ENCODE peak calls at places on chromosome 5, in five cellular contexts. T is endothelial cell, U is GM13977, Y is coronary artery, N is heart left ventricle. I is an unnamed sample.

GRCh38 chr5:148387325-148387724 is 3.6 kb downstream of the FBXO38 start:
- DNase-seq in T (no peak), U (no peak), Y (no peak), N (no peak), I (no peak)

GRCh38 chr5:151534345-151534744 is 56.8 kb downstream of the FAT2 start:
- DNase-seq in T (no peak), U (no peak), Y (peak), N (no peak), I (peak)

GRCh38 chr5:87121315-87122170 is 146.1 kb upstream of the RASA1 start:
- DNase-seq in T (no peak), U (peak), Y (no peak), N (no peak), I (no peak)

GRCh38 chr5:8843766-8844165 is 702.1 kb downstream of the SEMA5A start:
- DNase-seq in T (no peak), U (no peak), Y (no peak), N (no peak), I (no peak)

GRCh38 chr5:95836544-95836943 is 14.0 kb upstream of the GLRX start:
- DNase-seq in T (no peak), U (no peak), Y (no peak), N (no peak), I (no peak)

GRCh38 chr5:91059409-91059808 is 323.7 kb downstream of the ARRDC3 start:
- DNase-seq in T (no peak), U (peak), Y (no peak), N (no peak), I (no peak)

GRCh38 chr5:109304323-109304722 is 105.5 kb downstream of the PJA2 start:
- DNase-seq in T (no peak), U (no peak), Y (no peak), N (no peak), I (no peak)

GRCh38 chr5:2740051-2740848 is 11.2 kb downstream of the IRX2 start:
- DNase-seq in T (peak), U (no peak), Y (peak), N (no peak), I (peak)

GRCh38 chr5:138565100-138565821 is 9.9 kb downstream of the HSPA9 start:
- DNase-seq in T (no peak), U (no peak), Y (no peak), N (no peak), I (no peak)

DNA sequence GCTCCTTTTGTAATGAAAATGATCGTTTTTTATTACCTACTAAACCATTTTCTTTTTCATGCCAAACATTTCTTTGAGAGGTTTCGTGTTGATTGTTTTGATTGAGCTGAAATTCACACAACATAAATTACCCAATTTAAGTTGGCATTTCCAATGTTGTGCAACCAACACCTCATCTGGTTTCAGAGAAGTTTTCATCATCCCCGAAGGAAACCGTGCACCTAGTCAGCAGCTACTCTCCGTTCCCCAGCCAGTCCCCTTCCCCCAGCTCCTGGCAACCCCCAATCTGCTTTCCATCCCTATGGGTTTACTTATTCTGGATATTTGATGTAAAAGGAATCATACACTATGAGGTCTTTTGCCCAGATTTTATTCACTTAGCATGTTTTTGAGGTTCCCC is 123.6 kb downstream of the ADCY2 start:
- DNase-seq in T (no peak), U (no peak), Y (no peak), N (no peak), I (no peak)
- TF ChIP-seq CTCF in T (no peak), U (no peak), Y (no peak), N (no peak), I (no peak)

GRCh38 chr5:139684881-139685749 is 37.0 kb downstream of the CXXC5 start:
- DNase-seq in T (no peak), U (no peak), Y (no peak), N (peak), I (peak)
- TF ChIP-seq CTCF in T (peak), U (no peak), Y (no peak), N (peak), I (peak)

GRCh38 chr5:140072812-140073211 is 29.7 kb upstream of the NRG2 start:
- DNase-seq in T (no peak), U (no peak), Y (no peak), N (no peak), I (no peak)

GRCh38 chr5:140076142-140076541 is 33.0 kb upstream of the NRG2 start:
- DNase-seq in T (no peak), U (no peak), Y (no peak), N (no peak), I (no peak)

GRCh38 chr5:140073296-140073695 is 30.2 kb upstream of the NRG2 start:
- DNase-seq in T (no peak), U (peak), Y (no peak), N (no peak), I (no peak)

GRCh38 chr5:140076788-140077187 is 33.7 kb upstream of the NRG2 start:
- DNase-seq in T (no peak), U (no peak), Y (no peak), N (no peak), I (no peak)

GRCh38 chr5:140075371-140075770 is 32.3 kb upstream of the NRG2 start:
- DNase-seq in T (no peak), U (peak), Y (no peak), N (no peak), I (no peak)
- TF ChIP-seq CTCF in T (no peak), U (peak), Y (no peak), N (peak), I (peak)

DNA sequence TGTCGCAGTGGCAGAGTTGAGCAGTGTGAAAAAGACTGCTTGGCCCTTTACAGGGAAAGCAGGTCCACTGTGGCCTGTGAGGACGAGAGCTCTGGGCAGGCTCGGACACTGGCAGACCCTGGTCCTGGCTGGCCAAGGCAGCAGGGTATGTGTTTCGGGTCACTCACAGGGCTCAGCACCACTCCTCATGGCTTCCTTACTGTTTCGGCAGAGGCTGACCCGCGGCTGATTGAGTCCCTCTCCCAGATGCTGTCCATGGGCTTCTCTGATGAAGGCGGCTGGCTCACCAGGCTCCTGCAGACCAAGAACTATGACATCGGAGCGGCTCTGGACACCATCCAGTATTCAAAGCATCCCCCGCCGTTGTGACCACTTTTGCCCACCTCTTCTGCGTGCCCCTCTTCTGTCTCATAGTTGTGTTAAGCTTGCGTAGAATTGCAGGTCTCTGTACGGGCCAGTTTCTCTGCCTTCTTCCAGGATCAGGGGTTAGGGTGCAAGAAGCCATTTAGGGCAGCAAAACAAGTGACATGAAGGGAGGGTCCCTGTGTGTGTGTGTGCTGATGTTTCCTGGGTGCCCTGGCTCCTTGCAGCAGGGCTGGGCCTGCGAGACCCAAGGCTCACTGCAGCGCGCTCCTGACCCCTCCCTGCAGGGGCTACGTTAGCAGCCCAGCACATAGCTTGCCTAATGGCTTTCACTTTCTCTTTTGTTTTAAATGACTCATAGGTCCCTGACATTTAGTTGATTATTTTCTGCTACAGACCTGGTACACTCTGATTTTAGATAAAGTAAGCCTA is 15.7 kb downstream of the SQSTM1 start:
- DNase-seq in T (no peak), U (peak), Y (no peak), N (no peak), I (no peak)
- TF ChIP-seq CTCF in T (no peak), U (peak), Y (no peak), N (no peak), I (no peak)

GRCh38 chr5:36777105-36777757 is 99.3 kb upstream of the NIPBL start:
- DNase-seq in T (peak), U (no peak), Y (no peak), N (peak), I (peak)
- TF ChIP-seq CTCF in T (no peak), U (no peak), Y (no peak), N (peak), I (peak)

GRCh38 chr5:180209137-180209581 is at the start of gene RASGEF1C:
- DNase-seq in T (peak), U (peak), Y (no peak), N (peak), I (peak)
- TF ChIP-seq CTCF in T (no peak), U (peak), Y (no peak), N (no peak), I (peak)

DNA sequence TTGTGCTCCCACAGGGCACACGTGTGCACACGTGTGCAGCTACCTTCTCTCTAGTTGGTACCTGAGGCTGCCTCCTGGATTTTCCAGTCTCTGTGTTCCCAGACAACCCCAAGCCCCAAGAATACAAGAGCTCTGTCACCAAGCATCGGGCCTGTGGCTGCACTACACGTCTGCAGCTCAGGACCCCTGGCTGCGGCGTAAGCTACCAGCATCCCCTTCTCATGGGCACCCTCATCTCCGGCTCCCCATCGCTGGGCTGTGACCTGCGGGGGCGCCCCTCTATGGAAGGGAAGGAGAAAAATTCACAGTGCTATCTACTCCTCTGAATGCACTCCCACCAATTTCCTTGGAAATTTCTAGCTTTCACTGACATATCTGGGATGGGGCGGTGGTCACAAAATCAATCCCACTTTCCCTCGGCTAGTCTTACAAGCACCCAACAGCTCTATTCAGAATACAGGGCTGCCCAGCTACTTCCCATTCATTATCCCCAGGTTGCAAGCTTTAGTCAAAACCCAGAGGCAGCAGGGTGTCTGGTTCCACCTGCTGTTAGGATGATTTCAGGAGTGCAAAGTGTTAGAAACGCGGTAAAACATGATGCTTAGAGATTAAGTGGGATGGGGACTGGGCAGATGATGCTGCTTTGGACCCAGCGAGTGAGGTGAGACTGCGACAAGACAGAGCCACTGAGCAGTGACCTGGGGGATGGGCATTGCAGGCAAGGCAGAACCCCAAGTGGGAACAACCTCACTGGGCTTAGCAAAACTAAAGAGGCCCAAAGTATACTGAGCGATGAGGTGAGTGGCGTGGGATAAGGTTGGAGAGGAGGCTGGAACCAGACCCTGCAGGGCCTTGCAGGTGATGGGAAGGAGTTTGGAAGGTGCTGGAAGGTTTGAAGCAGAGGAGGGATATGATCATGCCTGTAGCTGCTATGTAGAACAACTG is 121.7 kb downstream of the KCNIP1 start:
- DNase-seq in T (no peak), U (no peak), Y (no peak), N (no peak), I (peak)
- TF ChIP-seq CTCF in T (no peak), U (no peak), Y (no peak), N (no peak), I (peak)

GRCh38 chr5:132746592-132747063 is 598 bp upstream of the CCNI2 start:
- DNase-seq in T (no peak), U (no peak), Y (no peak), N (no peak), I (peak)
- TF ChIP-seq CTCF in T (no peak), U (peak), Y (no peak), N (no peak), I (peak)

DNA sequence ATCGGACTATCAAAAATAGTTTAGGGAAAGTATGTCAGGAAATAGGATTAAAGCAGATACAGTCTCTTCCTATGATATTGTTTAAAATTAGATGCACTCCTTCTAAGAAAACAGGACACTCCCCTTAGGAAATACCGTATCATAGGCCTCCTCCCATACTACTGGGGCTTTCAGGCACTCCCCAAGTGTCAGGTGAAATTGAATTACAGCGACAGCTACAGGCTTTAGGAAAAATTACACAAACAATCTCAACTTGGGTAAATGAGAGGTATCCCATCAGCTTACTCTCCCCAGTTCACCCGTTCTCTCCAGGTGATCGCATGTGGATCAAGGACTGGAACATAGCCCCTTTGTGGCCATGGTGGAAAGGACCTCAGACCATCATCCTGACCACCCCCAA is 110.4 kb upstream of the EPB41L4A start:
- DNase-seq in T (no peak), U (no peak), Y (no peak), N (no peak), I (peak)
- TF ChIP-seq CTCF in T (no peak), U (peak), Y (no peak), N (peak), I (peak)

GRCh38 chr5:139637438-139638089 is 10.6 kb upstream of the CXXC5 start:
- DNase-seq in T (peak), U (peak), Y (peak), N (peak), I (peak)
- TF ChIP-seq CTCF in T (peak), U (peak), Y (peak), N (peak), I (no peak)